ENCODE peak calls at places on chromosomes 11 and 22, in ten cellular contexts. T is brain microvascular endothelial cell; E is breast epithelium; Q is CD8-positive, alpha-beta T cell; Z is foreskin keratinocyte; M is MM.1S; D is GM23338; R is thoracic aorta; K is CD4-positive, alpha-beta T cell; H is psoas muscle. V is an unnamed sample.

GRCh38 chr11:122843281-122844150 is 5.2 kb downstream of the CRTAM start:
- DNase-seq in R (no peak), Z (no peak), D (no peak), E (no peak), M (no peak), K (peak), H (no peak), Q (peak), T (no peak), V (no peak)

GRCh38 chr11:76669901-76670474 is 559 bp downstream of the LRRC32 start:
- DNase-seq in E (no peak), K (no peak), M (no peak), Q (no peak), Z (no peak), D (peak), H (peak), T (peak), R (peak), V (no peak)

GRCh38 chr11:70490208-70490607 is 91.9 kb downstream of the CTTN start:
- DNase-seq in T (no peak), R (no peak), E (no peak), H (peak), M (no peak), Q (no peak), Z (no peak), D (no peak), K (no peak), V (no peak)

GRCh38 chr22:18048441-18048898 is 24.1 kb upstream of the MICAL3 start:
- DNase-seq in Z (no peak), Q (no peak), D (no peak), R (no peak), H (peak), K (no peak), M (no peak), T (peak), E (peak), V (no peak)

GRCh38 chr22:39024923-39025322 is 4.0 kb downstream of the APOBEC3D start:
- DNase-seq in K (no peak), T (no peak), E (no peak), R (no peak), Q (no peak), Z (no peak), M (peak), D (no peak), H (no peak), V (no peak)

GRCh38 chr11:69295995-69296889 is 2.3 kb downstream of the MYEOV start:
- DNase-seq in Q (no peak), H (peak), T (peak), D (no peak), Z (no peak), M (peak), R (no peak), E (no peak), K (no peak), V (no peak)

GRCh38 chr11:19460718-19461405 is 220.1 kb upstream of the E2F8 start:
- DNase-seq in E (no peak), R (no peak), Z (no peak), K (no peak), D (no peak), T (no peak), M (no peak), H (no peak), Q (no peak), V (no peak)

GRCh38 chr11:95788921-95789505 is 569 bp downstream of the FAM76B start:
- DNase-seq in M (peak), D (peak), R (peak), K (peak), H (no peak), E (no peak), Q (peak), Z (no peak), T (peak), V (no peak)

GRCh38 chr22:29627196-29627535 is 23.7 kb downstream of the NF2 start:
- DNase-seq in T (no peak), K (no peak), M (no peak), H (no peak), Z (no peak), Q (no peak), R (no peak), D (no peak), E (no peak), V (no peak)

GRCh38 chr11:102497061-102497460 is 33.5 kb downstream of the MMP7 start:
- DNase-seq in E (no peak), Z (no peak), D (no peak), R (no peak), H (no peak), Q (no peak), K (no peak), M (no peak), T (no peak), V (no peak)

GRCh38 chr22:39820266-39820665 is 73.3 kb downstream of the ENTHD1 start:
- DNase-seq in T (peak), M (no peak), D (no peak), Z (peak), K (no peak), Q (no peak), H (no peak), R (no peak), E (no peak), V (no peak)

GRCh38 chr22:19663821-19664325 is 50.4 kb upstream of the SEPTIN5 start:
- DNase-seq in H (peak), E (peak), R (no peak), Q (no peak), T (peak), K (no peak), Z (no peak), M (no peak), D (peak), V (no peak)

GRCh38 chr11:62401781-62402180 is 17.1 kb upstream of the SCGB1A1 start:
- DNase-seq in R (no peak), Z (no peak), H (no peak), Q (no peak), D (no peak), M (no peak), E (peak), K (no peak), T (no peak), V (no peak)

GRCh38 chr11:60498399-60498798 is 5.8 kb downstream of the MS4A12 start:
- DNase-seq in D (no peak), K (no peak), R (no peak), E (no peak), H (no peak), M (no peak), T (no peak), Z (no peak), Q (no peak), V (no peak)

GRCh38 chr22:30212996-30213441 is 33.5 kb downstream of the LIF start:
- DNase-seq in M (no peak), Z (no peak), H (no peak), R (no peak), T (peak), K (no peak), D (no peak), E (no peak), Q (no peak), V (no peak)

GRCh38 chr11:120858740-120859139 is 165.2 kb upstream of the TBCEL start:
- DNase-seq in T (peak), E (no peak), D (peak), Q (no peak), H (no peak), K (no peak), Z (no peak), R (no peak), M (no peak), V (no peak)

GRCh38 chr11:124879229-124879998 is 14.2 kb downstream of the ROBO3 start:
- DNase-seq in R (no peak), E (no peak), K (no peak), H (no peak), T (no peak), D (no peak), Q (no peak), Z (no peak), M (no peak), V (no peak)

GRCh38 chr11:120859552-120860295 is 164.2 kb upstream of the TBCEL start:
- DNase-seq in D (no peak), E (no peak), H (no peak), M (no peak), Q (no peak), Z (no peak), R (no peak), T (no peak), K (no peak), V (no peak)

GRCh38 chr22:28582806-28583205 is 96.8 kb downstream of the TTC28 start:
- DNase-seq in D (peak), M (no peak), Q (no peak), Z (no peak), E (no peak), R (no peak), K (no peak), H (no peak), T (peak), V (no peak)

GRCh38 chr11:107496011-107496410 is 38.4 kb upstream of the CWF19L2 start:
- DNase-seq in M (no peak), R (no peak), D (no peak), T (peak), Q (no peak), E (no peak), Z (peak), K (no peak), H (no peak), V (no peak)

GRCh38 chr22:37090920-37091688 is 18.4 kb downstream of the TMPRSS6 start:
- DNase-seq in Q (no peak), Z (no peak), D (no peak), T (no peak), H (no peak), E (no peak), R (no peak), M (no peak), K (no peak), V (no peak)

GRCh38 chr11:4683020-4683419 is 14.6 kb downstream of the OR51E2 start:
- DNase-seq in E (no peak), K (no peak), T (no peak), D (no peak), Q (no peak), R (no peak), Z (peak), M (no peak), H (no peak), V (peak)

GRCh38 chr22:37198290-37199102 is 10.4 kb upstream of the C1QTNF6 start:
- DNase-seq in Z (peak), E (peak), D (peak), M (peak), K (peak), H (peak), T (peak), R (no peak), Q (peak), V (no peak)

GRCh38 chr22:50672471-50673230 is at the start of gene SHANK3:
- DNase-seq in Q (no peak), K (no peak), E (no peak), T (no peak), M (no peak), R (no peak), H (peak), Z (no peak), D (peak), V (no peak)

GRCh38 chr22:50671641-50672040 is 982 bp upstream of the SHANK3 start:
- DNase-seq in E (no peak), Z (no peak), D (no peak), M (no peak), R (no peak), Q (no peak), H (no peak), K (no peak), T (peak), V (no peak)

GRCh38 chr22:50670513-50670912 is 2.1 kb upstream of the SHANK3 start:
- DNase-seq in D (no peak), H (no peak), Z (no peak), T (no peak), K (no peak), M (no peak), Q (no peak), R (no peak), E (no peak), V (no peak)

GRCh38 chr22:50672041-50672440 is 582 bp upstream of the SHANK3 start:
- DNase-seq in Q (no peak), E (no peak), K (no peak), M (no peak), R (no peak), T (no peak), H (no peak), Z (no peak), D (no peak), V (no peak)

DNA sequence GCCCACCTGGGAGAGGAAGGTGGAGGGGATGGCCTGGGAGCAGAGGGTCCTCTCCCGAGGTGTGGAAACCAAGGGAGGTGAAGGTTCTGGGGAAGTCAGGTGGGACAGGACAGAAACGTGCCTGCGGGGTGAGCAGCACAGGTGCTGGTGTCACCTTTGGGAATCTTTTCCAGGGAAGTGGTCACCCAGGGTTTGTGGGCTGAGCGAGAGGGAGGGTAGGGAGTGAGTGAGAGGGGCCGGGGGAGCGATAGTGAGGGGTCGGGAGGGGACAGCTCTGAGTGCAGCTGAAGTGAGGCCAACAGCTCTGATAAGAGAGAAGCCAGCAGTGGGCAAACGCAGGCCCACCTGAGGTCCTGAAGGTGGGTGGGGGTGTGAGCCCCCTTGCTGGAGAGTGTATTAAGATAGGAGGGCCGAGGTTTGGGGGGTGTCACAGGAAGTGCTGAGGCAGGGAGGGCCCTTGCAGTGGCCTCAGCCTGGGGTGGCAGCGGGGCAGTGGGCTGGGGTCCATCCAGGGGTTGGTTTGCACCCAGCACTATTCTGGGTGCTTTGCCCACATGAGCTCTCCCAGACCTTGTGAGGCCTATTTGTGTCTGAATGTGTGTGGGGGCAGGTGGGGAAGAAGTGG is 1.6 kb upstream of the SHANK3 start:
- DNase-seq in K (no peak), E (no peak), D (no peak), Z (no peak), H (no peak), R (no peak), T (no peak), Q (no peak), M (no peak), V (no peak)
- H3K27ac ChIP-seq in K (no peak), E (peak), D (no peak), Z (no peak), H (peak), R (no peak), T (no peak), Q (no peak), M (no peak), V (no peak)

GRCh38 chr11:111933872-111934271 is 3.3 kb upstream of the DIXDC1 start:
- DNase-seq in Q (no peak), E (no peak), D (no peak), K (no peak), M (no peak), H (no peak), R (no peak), Z (no peak), T (no peak), V (no peak)

GRCh38 chr11:111934301-111934700 is 2.8 kb upstream of the DIXDC1 start:
- DNase-seq in Q (no peak), D (no peak), R (no peak), E (no peak), Z (no peak), M (no peak), T (no peak), K (no peak), H (no peak), V (no peak)

GRCh38 chr11:111937461-111937769 is 272 bp downstream of the DIXDC1 start:
- DNase-seq in K (no peak), M (no peak), D (no peak), Z (no peak), Q (no peak), E (no peak), R (no peak), T (no peak), H (no peak), V (no peak)

GRCh38 chr11:111936045-111936400 is 1.1 kb upstream of the DIXDC1 start:
- DNase-seq in Q (no peak), K (no peak), M (peak), Z (no peak), R (no peak), H (no peak), E (no peak), D (no peak), T (no peak), V (no peak)

DNA sequence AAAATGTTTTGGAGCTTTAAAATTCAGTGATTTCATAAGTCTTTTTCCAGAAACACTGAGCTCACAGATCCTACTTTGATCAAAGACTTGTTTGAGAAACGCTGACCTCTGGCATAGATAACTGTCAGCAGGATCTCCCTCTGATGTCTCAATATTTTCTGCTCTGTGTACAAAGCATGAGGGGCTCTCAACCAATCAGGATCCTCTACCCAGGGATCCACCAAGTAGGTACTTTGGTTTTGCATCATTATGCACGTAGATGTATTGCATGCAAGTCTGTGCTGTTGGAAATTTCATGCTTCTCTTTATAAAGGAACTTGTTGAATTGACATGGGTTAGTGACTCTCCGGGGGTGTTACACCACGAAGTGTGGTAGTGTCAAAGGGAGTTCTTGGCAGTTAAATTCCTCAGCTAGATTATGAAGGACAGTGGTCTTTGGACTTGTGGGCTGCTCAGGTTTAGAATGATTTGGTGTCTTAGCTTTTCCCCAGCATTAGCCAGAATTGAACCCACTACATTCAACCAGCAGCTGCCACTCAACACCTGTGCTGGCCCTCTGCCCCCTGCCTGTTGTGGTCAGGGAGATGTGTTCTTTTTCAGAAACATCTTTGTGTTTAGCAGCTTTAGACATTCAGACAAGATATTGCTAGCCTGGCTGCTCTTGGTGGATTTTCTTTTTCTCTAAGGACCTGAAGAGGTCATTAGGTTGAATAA is 1.7 kb upstream of the DIXDC1 start:
- DNase-seq in E (no peak), T (no peak), Z (no peak), M (peak), R (no peak), D (no peak), K (no peak), H (no peak), Q (no peak), V (no peak)
- H3K27ac ChIP-seq in E (peak), T (no peak), Z (no peak), M (peak), R (peak), D (peak), K (no peak), H (peak), Q (no peak), V (no peak)

DNA sequence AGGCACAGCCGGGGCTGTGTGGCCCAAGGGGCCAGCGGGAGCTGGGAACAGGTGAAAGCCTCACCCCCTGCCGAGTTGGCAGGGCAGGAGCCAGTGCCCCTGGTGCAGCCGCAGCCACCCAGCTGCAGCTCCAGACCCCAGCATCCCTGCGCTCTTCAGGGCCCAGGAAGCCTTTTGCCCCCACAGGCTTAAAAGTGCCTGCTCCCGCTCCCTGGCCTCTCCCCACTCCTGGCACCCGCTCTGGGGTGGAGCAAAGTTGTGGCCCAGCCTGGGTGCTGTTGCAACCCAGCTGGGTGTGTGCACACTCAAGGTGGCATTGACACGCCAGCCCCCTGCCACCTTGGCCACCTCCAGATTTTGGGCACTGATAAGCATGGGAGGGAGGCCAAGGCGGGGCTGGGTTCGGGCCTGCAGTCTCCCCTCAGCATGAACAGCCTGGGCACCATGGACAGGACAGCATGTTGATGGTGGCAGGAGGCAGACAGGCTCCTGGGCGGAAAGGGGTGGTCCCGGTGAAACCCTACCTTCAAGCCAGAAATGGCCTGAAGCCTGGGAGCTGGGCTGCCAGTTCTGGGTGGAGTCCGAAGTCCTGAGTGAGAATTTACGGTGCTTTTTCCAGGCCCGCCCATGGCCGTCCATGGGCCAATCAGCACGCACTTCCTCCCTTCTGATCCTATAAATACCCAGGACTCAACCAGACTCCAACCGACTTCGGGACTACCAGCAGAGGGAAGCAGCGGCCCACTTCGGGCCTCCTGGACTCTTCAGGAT is 23.5 kb upstream of the RNASEH2C start:
- DNase-seq in T (no peak), K (no peak), M (peak), Z (no peak), H (no peak), R (no peak), E (no peak), D (peak), Q (no peak), V (no peak)
- H3K27ac ChIP-seq in T (no peak), K (no peak), M (no peak), Z (no peak), H (no peak), R (no peak), E (no peak), D (no peak), Q (no peak), V (no peak)

DNA sequence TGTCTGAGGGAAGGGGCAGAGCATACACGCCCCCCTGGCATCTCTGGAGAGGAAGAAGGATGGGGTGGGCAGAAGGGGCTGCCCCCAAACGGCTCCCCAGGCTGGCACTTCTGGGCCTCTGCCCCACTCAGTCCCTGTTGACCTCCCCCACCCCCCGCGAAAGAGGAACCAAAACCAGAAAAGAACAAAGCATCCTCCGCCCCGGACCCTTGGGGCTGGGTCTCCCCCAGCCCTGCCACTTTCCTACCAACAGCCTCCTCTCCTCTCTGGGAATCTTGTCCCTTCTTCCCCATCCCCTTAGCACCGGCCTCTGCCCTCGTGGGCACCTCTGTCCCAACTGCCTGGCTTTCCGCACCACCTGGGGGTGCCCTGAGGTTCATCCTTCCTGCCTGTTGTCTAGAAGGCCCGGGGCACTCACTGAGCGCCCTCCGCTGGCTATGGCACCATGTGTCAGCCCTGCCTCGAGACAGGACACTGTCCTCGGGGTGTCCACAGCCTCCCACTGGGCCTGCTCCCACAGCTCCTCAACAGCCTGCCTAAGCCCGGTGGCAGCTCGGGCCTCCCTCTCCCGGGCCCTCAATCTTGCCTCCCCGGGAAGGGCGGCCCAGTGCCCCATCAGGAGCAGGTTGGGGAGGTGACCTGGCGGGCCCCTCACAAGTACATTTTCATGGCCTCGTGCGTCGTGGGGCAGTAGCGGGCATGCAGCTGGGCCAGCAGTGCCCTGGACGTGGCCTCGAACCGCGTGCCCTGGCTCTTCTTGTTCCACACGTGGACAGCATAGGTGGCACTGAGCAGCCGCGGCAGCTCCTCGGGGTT is 28.2 kb downstream of the A4GALT start:
- DNase-seq in R (no peak), Q (no peak), H (no peak), T (no peak), D (peak), Z (no peak), M (no peak), E (no peak), K (no peak), V (no peak)
- H3K27ac ChIP-seq in R (peak), Q (no peak), H (no peak), T (no peak), D (no peak), Z (no peak), M (no peak), E (peak), K (no peak), V (no peak)

GRCh38 chr11:47950396-47950795 is 30.0 kb upstream of the PTPRJ start:
- DNase-seq in Q (peak), D (no peak), E (no peak), H (no peak), M (peak), T (no peak), K (peak), Z (no peak), R (no peak), V (no peak)
- H3K27ac ChIP-seq in Q (peak), D (no peak), E (no peak), H (no peak), M (peak), T (no peak), K (peak), Z (no peak), R (no peak), V (no peak)

GRCh38 chr11:117830674-117831351 is 6.3 kb upstream of the FXYD2 start:
- DNase-seq in Z (no peak), H (no peak), D (no peak), R (no peak), E (no peak), Q (no peak), K (no peak), M (no peak), T (no peak), V (no peak)
- H3K27ac ChIP-seq in Z (no peak), H (no peak), D (no peak), R (no peak), E (no peak), Q (no peak), K (no peak), M (no peak), T (no peak), V (no peak)